ENCODE peak calls at places on chromosomes 16 and 17, in nine cellular contexts. D, G, E, M, Z, W, V, H and P are unnamed samples.

GRCh38 chr17:56540791-56541190 is 52.7 kb upstream of the NOG start:
- DNase-seq in D (no peak), G (no peak), E (no peak), M (no peak), Z (no peak), W (no peak), V (no peak), H (no peak), P (no peak)

GRCh38 chr17:15112881-15113617 is 152.1 kb downstream of the PMP22 start:
- DNase-seq in D (no peak), G (no peak), E (no peak), M (no peak), Z (no peak), W (no peak), V (no peak), H (no peak), P (no peak)

GRCh38 chr16:50800074-50800473 is 58.2 kb downstream of the CYLD start:
- DNase-seq in D (no peak), G (no peak), E (no peak), M (no peak), Z (no peak), W (no peak), V (no peak), H (no peak), P (no peak)

GRCh38 chr17:37176683-37177082 is 199.1 kb upstream of the C17orf78 start:
- DNase-seq in D (no peak), G (no peak), E (no peak), M (no peak), Z (no peak), W (no peak), V (no peak), H (no peak), P (no peak)

GRCh38 chr16:58510776-58511628 is 4.3 kb upstream of the SETD6 start:
- DNase-seq in D (no peak), G (peak; percentile 80), E (no peak), M (no peak), Z (no peak), W (no peak), V (no peak), H (no peak), P (no peak)

GRCh38 chr17:46795379-46795952 is 23.0 kb downstream of the WNT3 start:
- DNase-seq in D (peak; percentile 84), G (no peak), E (no peak), M (peak; percentile 94), Z (no peak), W (no peak), V (no peak), H (no peak), P (peak; percentile 31)

GRCh38 chr16:3530371-3530914 is 29.6 kb downstream of the CLUAP1 start:
- DNase-seq in D (no peak), G (no peak), E (no peak), M (peak; percentile 11), Z (no peak), W (no peak), V (no peak), H (no peak), P (no peak)

GRCh38 chr16:3364774-3365427 is 9.2 kb downstream of the OR2C1 start:
- DNase-seq in D (no peak), G (peak; percentile 92), E (peak; percentile 91), M (peak; percentile 81), Z (peak; percentile 61), W (peak; percentile 54), V (peak; percentile 97), H (peak; percentile 92), P (peak; percentile 97)

GRCh38 chr16:88978608-88979346 is 1.8 kb upstream of the CBFA2T3 start:
- DNase-seq in D (no peak), G (peak; percentile 90), E (no peak), M (no peak), Z (no peak), W (no peak), V (no peak), H (no peak), P (no peak)

GRCh38 chr17:11140028-11140427 is 101.0 kb upstream of the SHISA6 start:
- DNase-seq in D (no peak), G (no peak), E (no peak), M (no peak), Z (no peak), W (peak; percentile 9), V (no peak), H (no peak), P (peak; percentile 72)

GRCh38 chr17:27466748-27467375 is 10.6 kb downstream of the KSR1 start:
- DNase-seq in D (no peak), G (no peak), E (no peak), M (no peak), Z (peak; percentile 16), W (no peak), V (no peak), H (no peak), P (no peak)

GRCh38 chr17:62966426-62967110 is 533 bp downstream of the TANC2 start:
- DNase-seq in D (no peak), G (peak; percentile 93), E (peak; percentile 58), M (peak; percentile 54), Z (no peak), W (peak; percentile 19), V (peak; percentile 22), H (peak; percentile 84), P (peak; percentile 15)

GRCh38 chr17:56751145-56751743 is 82.5 kb downstream of the C17orf67 start:
- DNase-seq in D (no peak), G (no peak), E (no peak), M (no peak), Z (no peak), W (no peak), V (no peak), H (no peak), P (no peak)

DNA sequence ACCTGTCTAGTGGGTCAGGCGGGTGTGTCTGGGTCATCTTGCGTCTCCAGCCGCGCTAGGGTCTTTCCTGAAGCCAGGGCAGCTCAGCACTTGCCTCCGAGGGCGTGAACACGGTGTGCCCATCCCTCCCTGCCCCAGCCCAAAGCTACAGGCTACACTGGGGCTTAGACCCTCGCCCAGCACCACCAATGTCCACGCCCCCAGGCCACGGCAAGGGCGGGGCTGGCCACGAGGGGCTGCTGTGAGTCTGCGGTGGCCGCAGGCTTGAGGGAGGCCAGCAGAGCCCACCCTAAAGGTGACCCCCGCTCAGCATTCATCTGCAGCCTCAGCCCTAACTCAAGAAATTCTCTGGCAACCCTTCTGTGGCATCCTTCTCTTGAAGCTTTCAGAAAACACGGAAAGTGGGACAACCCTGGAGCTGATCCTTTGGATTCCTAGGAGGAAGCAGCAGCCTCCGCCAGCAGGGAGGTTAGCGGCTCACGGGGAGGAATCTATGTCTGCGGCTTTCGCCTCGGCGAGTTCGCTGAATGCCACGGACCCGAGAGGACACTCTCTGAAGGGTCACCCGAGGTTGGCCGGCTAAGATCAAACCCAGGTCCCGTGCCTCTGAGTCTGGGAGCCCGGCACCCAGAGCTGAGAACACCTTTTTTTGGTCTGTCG is 41.7 kb downstream of the TIMM22 start:
- DNase-seq in D (no peak), G (no peak), E (no peak), M (no peak), Z (no peak), W (no peak), V (no peak), H (no peak), P (no peak)
- H3K4me3 ChIP-seq in D (no peak overlapping the region), G (no peak overlapping the region), E (no peak overlapping the region), M (no peak overlapping the region), Z (no peak overlapping the region), W (no peak overlapping the region), V (no peak overlapping the region), H (no peak overlapping the region), P (no peak overlapping the region)

GRCh38 chr16:2273484-2273883 is 5.6 kb upstream of the RNPS1 start:
- DNase-seq in D (no peak), G (no peak), E (no peak), M (no peak), Z (no peak), W (no peak), V (no peak), H (no peak), P (no peak)
- H3K4me1 ChIP-seq in D (peaks cover 12% of the 10 kb centered on the region), G (peaks cover 13% of the 10 kb centered on the region), E (no peaks in the 10 kb centered on the region), M (peaks cover 11% of the 10 kb centered on the region), Z (peaks cover 10% of the 10 kb centered on the region), W (no peaks in the 10 kb centered on the region), V (peaks cover 8% of the 10 kb centered on the region), H (peaks cover 3% of the 10 kb centered on the region), P (peaks cover 4% of the 10 kb centered on the region)

GRCh38 chr17:38879878-38880727 is 10.2 kb downstream of the LASP1 start:
- DNase-seq in D (no peak), G (no peak), E (peak; percentile 73), M (peak; percentile 95), Z (no peak), W (peak; percentile 51), V (peak; percentile 87), H (no peak), P (peak; percentile 69)
- H3K4me3 ChIP-seq in D (peak overlapping the region; percentile 45), G (no peak overlapping the region), E (no peak overlapping the region), M (peak overlapping the region; percentile 24), Z (peak overlapping the region; percentile 51), W (no peak overlapping the region), V (no peak overlapping the region), H (peak overlapping the region; percentile 23), P (no peak overlapping the region)

GRCh38 chr17:42676424-42677011 is at the start of gene PLEKHH3:
- DNase-seq in D (no peak), G (peak; percentile 85), E (no peak), M (no peak), Z (no peak), W (no peak), V (no peak), H (no peak), P (peak; percentile 43)

GRCh38 chr17:42677012-42677857 is 441 bp upstream of the PLEKHH3 start:
- DNase-seq in D (peak; percentile 99), G (peak; percentile 99), E (peak; percentile 100), M (peak; percentile 100), Z (peak; percentile 96), W (peak; percentile 100), V (peak; percentile 100), H (peak; percentile 100), P (peak; percentile 96)

GRCh38 chr17:42679001-42679491 is 2.3 kb upstream of the PLEKHH3 start:
- DNase-seq in D (no peak), G (no peak), E (no peak), M (peak; percentile 57), Z (no peak), W (peak; percentile 52), V (peak; percentile 62), H (peak; percentile 66), P (peak; percentile 62)

GRCh38 chr17:42679492-42680330 is 1.9 kb downstream of the CCR10 start:
- DNase-seq in D (no peak), G (peak; percentile 96), E (peak; percentile 87), M (peak; percentile 91), Z (peak; percentile 58), W (no peak), V (peak; percentile 86), H (peak; percentile 92), P (peak; percentile 72)

DNA sequence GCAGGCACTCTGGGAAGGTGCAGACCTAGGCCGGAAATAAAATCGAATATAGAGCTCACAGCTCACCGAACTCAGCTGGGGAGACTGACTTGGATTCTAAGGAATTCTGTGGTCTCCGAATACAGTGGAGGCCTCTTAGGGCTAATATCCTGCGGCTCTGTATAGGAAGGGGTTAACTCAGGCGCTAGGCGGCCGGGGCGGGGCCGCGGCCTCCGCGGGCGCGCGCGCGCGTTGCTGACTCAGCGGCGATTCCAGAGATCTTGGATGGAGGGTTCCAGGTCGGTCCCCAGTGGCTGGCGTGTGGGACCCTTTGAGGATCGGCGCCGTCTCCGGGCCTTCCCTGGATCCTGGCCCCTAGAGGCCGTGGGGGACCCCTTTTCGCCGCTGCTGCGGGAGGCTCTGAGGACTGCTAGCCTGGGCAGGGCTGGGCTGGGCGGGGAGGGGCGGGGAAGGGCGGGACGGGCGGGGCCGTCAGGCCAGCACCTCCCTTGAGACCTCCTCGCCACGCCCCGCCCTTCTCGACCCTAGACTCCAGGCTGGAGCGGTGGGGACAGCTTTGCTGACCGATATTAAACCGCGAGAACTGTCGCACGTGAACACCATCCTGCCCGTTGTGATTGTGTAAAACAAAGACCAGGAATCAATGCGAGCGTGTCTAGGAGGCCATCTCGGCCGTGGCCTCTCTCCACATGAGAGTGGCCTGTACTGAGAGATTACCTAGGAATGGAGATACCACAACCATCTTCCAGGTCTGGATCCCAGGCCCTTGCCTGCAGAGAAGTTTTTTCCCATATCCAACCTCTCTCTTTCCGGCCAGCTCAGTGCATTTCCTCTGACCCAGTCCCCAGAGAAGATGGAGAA is 1.4 kb upstream of the PLEKHH3 start:
- DNase-seq in D (peak; percentile 96), G (peak; percentile 94), E (peak; percentile 92), M (peak; percentile 99), Z (peak; percentile 50), W (peak; percentile 87), V (peak; percentile 89), H (peak; percentile 94), P (peak; percentile 83)
- H3K4me1 ChIP-seq in D (peaks cover 81% of the 10 kb centered on the region), G (peaks cover 67% of the 10 kb centered on the region), E (no peaks in the 10 kb centered on the region), M (peaks cover 56% of the 10 kb centered on the region), Z (peaks cover 81% of the 10 kb centered on the region), W (peaks cover 4% of the 10 kb centered on the region), V (peaks cover 36% of the 10 kb centered on the region), H (peaks cover 33% of the 10 kb centered on the region), P (peaks cover 24% of the 10 kb centered on the region)